ENCODE peak calls at places on chromosomes 4 and X, in eight cellular contexts. C, L, X, B, S, Z, M and N are unnamed samples.

GRCh38 chr4:133355636-133356035 is 206.5 kb downstream of the PCDH10 start:
- DNase-seq in C (no peak), L (no peak), X (peak; percentile 64), B (no peak), S (no peak), Z (no peak), M (no peak), N (no peak)

GRCh38 chr4:152590179-152591031 is 54.5 kb upstream of the FBXW7 start:
- DNase-seq in C (no peak), L (peak; percentile 92), X (peak; percentile 97), B (no peak), S (peak; percentile 99), Z (no peak), M (peak; percentile 66), N (no peak)

GRCh38 chrX:17030092-17030491 is 83.6 kb downstream of the REPS2 start:
- DNase-seq in C (no peak), L (no peak), X (no peak), B (no peak), S (no peak), Z (no peak), M (no peak), N (no peak)

GRCh38 chr4:6474053-6474568 is 1.7 kb upstream of the PPP2R2C start:
- DNase-seq in C (no peak), L (no peak), X (no peak), B (no peak), S (no peak), Z (no peak), M (peak; percentile 33), N (no peak)

GRCh38 chr4:26793750-26794149 is 66.9 kb upstream of the STIM2 start:
- DNase-seq in C (no peak), L (no peak), X (no peak), B (no peak), S (no peak), Z (no peak), M (no peak), N (no peak)

GRCh38 chr4:7001271-7001670 is 41.9 kb upstream of the TADA2B start:
- DNase-seq in C (no peak), L (no peak), X (no peak), B (no peak), S (no peak), Z (no peak), M (no peak), N (no peak)

GRCh38 chrX:71996138-71996537 is 85.5 kb downstream of the NHSL2 start:
- DNase-seq in C (no peak), L (no peak), X (no peak), B (no peak), S (no peak), Z (no peak), M (no peak), N (no peak)

GRCh38 chrX:140206657-140207056 is 241.3 kb upstream of the CXorf66 start:
- DNase-seq in C (no peak), L (no peak), X (no peak), B (no peak), S (no peak), Z (no peak), M (no peak), N (no peak)

GRCh38 chr4:119629142-119629471 is 503 bp upstream of the PDE5A start:
- DNase-seq in C (no peak), L (no peak), X (no peak), B (no peak), S (no peak), Z (no peak), M (no peak), N (no peak)

GRCh38 chrX:16589826-16590225 is 60.1 kb upstream of the S100G start:
- DNase-seq in C (no peak), L (no peak), X (no peak), B (no peak), S (no peak), Z (no peak), M (no peak), N (no peak)

GRCh38 chr4:125517831-125518230 is 203.1 kb downstream of the FAT4 start:
- DNase-seq in C (no peak), L (no peak), X (peak; percentile 21), B (no peak), S (no peak), Z (no peak), M (no peak), N (no peak)

GRCh38 chr4:159498371-159499115 is 395.7 kb downstream of the RAPGEF2 start:
- DNase-seq in C (no peak), L (no peak), X (no peak), B (no peak), S (no peak), Z (no peak), M (peak; percentile 57), N (no peak)

GRCh38 chrX:33840176-33840575 is 291.9 kb downstream of the FAM47A start:
- DNase-seq in C (peak; percentile 4), L (no peak), X (no peak), B (no peak), S (no peak), Z (no peak), M (no peak), N (no peak)

GRCh38 chrX:9562851-9563250 is 98.0 kb downstream of the TBL1X start:
- DNase-seq in C (no peak), L (peak; percentile 72), X (peak; percentile 89), B (no peak), S (peak; percentile 77), Z (no peak), M (no peak), N (no peak)

GRCh38 chr4:75081561-75081960 is 148.6 kb downstream of the PARM1 start:
- DNase-seq in C (no peak), L (no peak), X (no peak), B (no peak), S (no peak), Z (no peak), M (no peak), N (no peak)

GRCh38 chr4:46432923-46433322 is 43.0 kb upstream of the GABRA2 start:
- DNase-seq in C (no peak), L (no peak), X (peak; percentile 80), B (no peak), S (no peak), Z (no peak), M (no peak), N (no peak)

GRCh38 chrX:34503119-34503518 is 154.0 kb downstream of the TMEM47 start:
- DNase-seq in C (no peak), L (no peak), X (no peak), B (no peak), S (no peak), Z (no peak), M (no peak), N (no peak)

GRCh38 chr4:84028340-84028739 is 470.8 kb downstream of the NKX6-1 start:
- DNase-seq in C (no peak), L (no peak), X (no peak), B (no peak), S (no peak), Z (no peak), M (no peak), N (no peak)

GRCh38 chr4:59655996-59656395 is 1544.1 kb upstream of the ADGRL3 start:
- DNase-seq in C (no peak), L (no peak), X (no peak), B (no peak), S (no peak), Z (no peak), M (no peak), N (no peak)

GRCh38 chr4:10716163-10716562 is 31.6 kb upstream of the CLNK start:
- DNase-seq in C (no peak), L (no peak), X (no peak), B (no peak), S (no peak), Z (no peak), M (no peak), N (no peak)
- TF ChIP-seq CTCF in C (no peak), L (no peak), X (no peak), B (no peak), S (no peak), Z (no peak), M (no peak), N (no peak)

GRCh38 chr4:175253184-175253902 is 335.2 kb downstream of the ADAM29 start:
- DNase-seq in C (no peak), L (no peak), X (no peak), B (no peak), S (no peak), Z (no peak), M (no peak), N (no peak)
- H3K4me3 ChIP-seq in C (no peak overlapping the region), L (no peak overlapping the region), X (no peak overlapping the region), B (no peak overlapping the region), S (no peak overlapping the region), Z (no peak overlapping the region), M (no peak overlapping the region), N (no peak overlapping the region)

GRCh38 chr4:154807042-154807630 is 26.1 kb downstream of the RBM46 start:
- DNase-seq in C (no peak), L (peak; percentile 14), X (peak; percentile 67), B (no peak), S (no peak), Z (no peak), M (no peak), N (no peak)
- TF ChIP-seq CTCF in C (peak; percentile 54), L (peak; percentile 50), X (peak; percentile 66), B (peak; percentile 46), S (peak; percentile 32), Z (peak; percentile 52), M (peak; percentile 63), N (no peak)

GRCh38 chr4:121451310-121451709 is 70.5 kb upstream of the QRFPR start:
- DNase-seq in C (no peak), L (no peak), X (no peak), B (no peak), S (no peak), Z (no peak), M (no peak), N (no peak)

GRCh38 chr4:121449416-121449815 is 68.6 kb upstream of the QRFPR start:
- DNase-seq in C (no peak), L (no peak), X (no peak), B (no peak), S (no peak), Z (no peak), M (no peak), N (no peak)

GRCh38 chr4:121448231-121448630 is 67.4 kb upstream of the QRFPR start:
- DNase-seq in C (no peak), L (no peak), X (no peak), B (no peak), S (no peak), Z (no peak), M (no peak), N (no peak)
- H3K4me3 ChIP-seq in C (no peak overlapping the region), L (no peak overlapping the region), X (no peak overlapping the region), B (no peak overlapping the region), S (no peak overlapping the region), Z (no peak overlapping the region), M (no peak overlapping the region), N (no peak overlapping the region)

GRCh38 chr4:87941537-87942392 is 33.7 kb upstream of the SPP1 start:
- DNase-seq in C (no peak), L (no peak), X (no peak), B (no peak), S (no peak), Z (no peak), M (no peak), N (no peak)
- TF ChIP-seq CTCF in C (no peak), L (no peak), X (no peak), B (no peak), S (no peak), Z (no peak), M (no peak), N (no peak)

GRCh38 chr4:106317815-106318214 is 1.5 kb downstream of the AIMP1 start:
- DNase-seq in C (no peak), L (no peak), X (no peak), B (no peak), S (no peak), Z (no peak), M (no peak), N (no peak)
- H3K4me3 ChIP-seq in C (no peak overlapping the region), L (peak overlapping the region; percentile 86), X (no peak overlapping the region), B (no peak overlapping the region), S (peak overlapping the region; percentile 0), Z (no peak overlapping the region), M (peak overlapping the region; percentile 94), N (no peak overlapping the region)